ENCODE peak calls at places on chromosomes 3 and 15, in seven cellular contexts. S is activated CD8-positive, alpha-beta memory T cell treated with anti-CD3 and anti-CD28 coated beads, Interleukin-2, amount 10 ng/mL, durations not matched to agents 7 days and 5 days; L is activated B cell treated with CpG ODN at 0.5 μM for 24 hours; E is NCI-H1092 treated with DMSO at 0.1 percent for 48 hours; N is anterior cingulate cortex; C is activated T-cell treated with anti-CD3 and anti-CD28 coated beads, Interleukin-2, amount 50 U/mL, for 72 hours; Q is fibroblast of lung. F is an unnamed sample.

GRCh38 chr3:12707425-12707824 is 43.5 kb upstream of the RAF1 start:
- DNase-seq in E (no peak), N (no peak), S (no peak), Q (peak), L (no peak), C (no peak), F (no peak)

GRCh38 chr3:134609821-134610454 is 40.9 kb downstream of the KY start:
- DNase-seq in Q (no peak), E (peak), C (no peak), L (no peak), N (no peak), S (peak), F (no peak)

GRCh38 chr3:126125341-126125740 is 41.4 kb upstream of the SLC41A3 start:
- DNase-seq in S (no peak), L (peak), N (no peak), C (no peak), Q (no peak), E (no peak), F (no peak)

GRCh38 chr15:62824111-62824737 is 218.3 kb upstream of the TPM1 start:
- DNase-seq in Q (peak), C (no peak), L (no peak), E (no peak), N (no peak), S (no peak), F (no peak)

GRCh38 chr3:52886049-52886730 is 11.2 kb downstream of the STIMATE start:
- DNase-seq in C (no peak), S (no peak), Q (no peak), L (no peak), N (no peak), E (no peak), F (no peak)

GRCh38 chr3:153547984-153548383 is 386.0 kb downstream of the RAP2B start:
- DNase-seq in L (no peak), C (no peak), E (no peak), Q (no peak), N (no peak), S (no peak), F (no peak)

GRCh38 chr15:58282060-58282708 is 144.0 kb downstream of the AQP9 start:
- DNase-seq in L (no peak), S (no peak), E (no peak), Q (peak), C (no peak), N (no peak), F (no peak)

GRCh38 chr3:111669926-111670630 is 74.9 kb upstream of the ZBED2 start:
- DNase-seq in Q (peak), N (no peak), E (no peak), C (no peak), S (no peak), L (no peak), F (no peak)

GRCh38 chr3:99808163-99808794 is 9.4 kb upstream of the CMSS1 start:
- DNase-seq in Q (peak), E (peak), N (no peak), C (peak), L (no peak), S (peak), F (peak)

GRCh38 chr3:37686225-37686624 is 175.5 kb upstream of the CTDSPL start:
- DNase-seq in Q (no peak), N (no peak), S (no peak), L (no peak), E (no peak), C (no peak), F (no peak)

GRCh38 chr15:78944669-78945407 is at the start of gene CTSH:
- DNase-seq in N (peak), L (peak), E (peak), C (peak), S (peak), Q (peak), F (peak)

GRCh38 chr3:157501863-157502262 is 1.4 kb downstream of the VEPH1 start:
- DNase-seq in S (no peak), E (no peak), C (no peak), N (no peak), Q (no peak), L (no peak), F (no peak)

GRCh38 chr3:73073091-73073707 is 11.7 kb downstream of the EBLN2 start:
- DNase-seq in Q (no peak), N (no peak), S (no peak), L (no peak), C (no peak), E (no peak), F (no peak)

GRCh38 chr3:69738859-69739203 is 433 bp upstream of the MITF start:
- DNase-seq in Q (no peak), S (no peak), L (no peak), E (no peak), C (no peak), N (no peak), F (no peak)

GRCh38 chr15:74790080-74790916 is 8.4 kb downstream of the CSK start:
- DNase-seq in L (peak), C (peak), Q (peak), S (peak), E (no peak), N (peak), F (no peak)

GRCh38 chr15:66249623-66250174 is 3.9 kb downstream of the MEGF11 start:
- DNase-seq in C (no peak), Q (peak), S (no peak), L (no peak), E (peak), N (no peak), F (no peak)

GRCh38 chr15:41955807-41956525 is 16.4 kb downstream of the EHD4 start:
- DNase-seq in E (no peak), S (no peak), C (no peak), L (no peak), N (no peak), Q (no peak), F (no peak)

GRCh38 chr15:40929730-40930429 is 740 bp downstream of the DLL4 start:
- DNase-seq in Q (peak), N (no peak), E (peak), C (peak), S (no peak), L (no peak), F (no peak)

GRCh38 chr15:76336254-76337046 is at the start of gene ISL2:
- DNase-seq in S (peak), E (no peak), N (no peak), Q (peak), L (peak), C (peak), F (peak)

GRCh38 chr3:189588061-189588817 is 43.0 kb upstream of the TP63 start:
- DNase-seq in C (no peak), Q (no peak), L (no peak), S (no peak), E (no peak), N (no peak), F (no peak)

GRCh38 chr15:26242565-26242964 is 379.4 kb upstream of the ATP10A start:
- DNase-seq in E (no peak), C (no peak), N (no peak), S (no peak), Q (no peak), L (no peak), F (no peak)

GRCh38 chr15:45338417-45338816 is 39.9 kb downstream of the GATM start:
- DNase-seq in N (no peak), C (peak), S (peak), Q (no peak), L (no peak), E (no peak), F (no peak)

GRCh38 chr3:236881-237280 is 40.3 kb downstream of the CHL1 start:
- DNase-seq in Q (no peak), S (no peak), E (no peak), C (no peak), L (no peak), N (no peak), F (no peak)

GRCh38 chr3:147915057-147915456 is 505.9 kb downstream of the ZIC1 start:
- DNase-seq in Q (peak), N (no peak), C (no peak), E (no peak), S (no peak), L (no peak), F (no peak)

GRCh38 chr3:128011140-128011539 is 41.1 kb upstream of the SEC61A1 start:
- DNase-seq in Q (peak), C (peak), N (no peak), E (peak), S (no peak), L (no peak), F (peak)

GRCh38 chr3:27681249-27681748 is 40.8 kb downstream of the EOMES start:
- DNase-seq in N (no peak), S (no peak), C (peak), Q (peak), L (no peak), E (peak), F (peak)

GRCh38 chr15:96181873-96182301 is 148.6 kb upstream of the NR2F2 start:
- DNase-seq in S (no peak), C (no peak), L (no peak), E (no peak), N (no peak), Q (peak), F (no peak)

GRCh38 chr3:15204005-15204404 is 2.0 kb upstream of the CAPN7 start:
- DNase-seq in S (no peak), Q (no peak), N (no peak), L (no peak), E (no peak), C (no peak), F (peak)

F was measured in HuH-7.5.